ENCODE peak calls at places on chromosomes 1 and 21, in six cellular contexts. U, V, C, A, B and P are unnamed samples.

GRCh38 chr1:223195281-223195680 is 52.2 kb upstream of the TLR5 start:
- DNase-seq in V (peak), A (no peak), C (no peak), U (no peak), B (no peak), P (no peak)

GRCh38 chr1:7298749-7299151 is 472.3 kb upstream of the VAMP3 start:
- DNase-seq in B (peak), V (peak), C (no peak), A (no peak), U (no peak), P (no peak)

GRCh38 chr1:67355745-67356424 is 48.2 kb downstream of the IL12RB2 start:
- DNase-seq in A (no peak), C (peak), B (peak), V (no peak), U (no peak), P (no peak)

GRCh38 chr1:182193908-182194550 is 132.5 kb upstream of the ZNF648 start:
- DNase-seq in B (peak), U (no peak), V (no peak), C (no peak), A (no peak), P (no peak)

GRCh38 chr1:9872430-9873165 is 37.5 kb downstream of the CTNNBIP1 start:
- DNase-seq in A (no peak), U (no peak), V (no peak), B (no peak), C (no peak), P (no peak)

GRCh38 chr1:48007044-48007443 is 9.9 kb upstream of the TRABD2B start:
- DNase-seq in B (no peak), A (no peak), V (no peak), U (no peak), C (no peak), P (no peak)

GRCh38 chr1:30719406-30720270 is 3.7 kb downstream of the MATN1 start:
- DNase-seq in C (no peak), U (no peak), B (peak), A (no peak), V (no peak), P (no peak)

GRCh38 chr1:85417876-85418275 is 47.1 kb downstream of the DDAH1 start:
- DNase-seq in C (no peak), V (no peak), A (no peak), B (no peak), U (no peak), P (no peak)

GRCh38 chr1:206723500-206724472 is 39.1 kb downstream of the MAPKAPK2 start:
- DNase-seq in C (peak), U (no peak), A (no peak), V (no peak), B (peak), P (no peak)

GRCh38 chr1:21619041-21619947 is 49.9 kb downstream of the RAP1GAP start:
- DNase-seq in U (no peak), A (no peak), C (no peak), V (peak), B (no peak), P (no peak)

GRCh38 chr1:153030895-153031294 is at the start of gene SPRR1B:
- DNase-seq in B (no peak), V (no peak), C (peak), U (no peak), A (no peak), P (no peak)

GRCh38 chr1:159924025-159924790 is 1.1 kb downstream of the TAGLN2 start:
- DNase-seq in V (no peak), B (peak), C (no peak), A (no peak), U (peak), P (peak)
- TF ChIP-seq CTCF in V (no peak), B (peak), C (no peak), A (no peak), U (no peak), P (no peak)

GRCh38 chr1:100265931-100266830 is at the start of gene RTCA:
- DNase-seq in B (peak), V (peak), U (peak), C (peak), A (peak), P (peak)

GRCh38 chr1:100265562-100265930 is 470 bp upstream of the RTCA start:
- DNase-seq in C (no peak), B (peak), V (no peak), A (no peak), U (no peak), P (no peak)

GRCh38 chr1:100261686-100262085 is 4.3 kb upstream of the RTCA start:
- DNase-seq in U (no peak), V (no peak), A (no peak), C (no peak), B (no peak), P (no peak)

GRCh38 chr1:100268202-100268601 is 2.2 kb downstream of the RTCA start:
- DNase-seq in B (no peak), U (no peak), A (no peak), V (no peak), C (no peak), P (no peak)

GRCh38 chr1:100267284-100267683 is 1.3 kb downstream of the RTCA start:
- DNase-seq in B (no peak), C (no peak), A (no peak), V (no peak), U (no peak), P (no peak)
- TF ChIP-seq CTCF in B (no peak), C (no peak), A (no peak), V (no peak), U (no peak), P (no peak)

GRCh38 chr1:71521655-71522264 is 440.9 kb upstream of the ZRANB2 start:
- DNase-seq in V (no peak), B (peak), A (peak), C (no peak), U (peak), P (no peak)
- TF ChIP-seq CTCF in V (no peak), B (peak), A (peak), C (peak), U (peak), P (no peak)

DNA sequence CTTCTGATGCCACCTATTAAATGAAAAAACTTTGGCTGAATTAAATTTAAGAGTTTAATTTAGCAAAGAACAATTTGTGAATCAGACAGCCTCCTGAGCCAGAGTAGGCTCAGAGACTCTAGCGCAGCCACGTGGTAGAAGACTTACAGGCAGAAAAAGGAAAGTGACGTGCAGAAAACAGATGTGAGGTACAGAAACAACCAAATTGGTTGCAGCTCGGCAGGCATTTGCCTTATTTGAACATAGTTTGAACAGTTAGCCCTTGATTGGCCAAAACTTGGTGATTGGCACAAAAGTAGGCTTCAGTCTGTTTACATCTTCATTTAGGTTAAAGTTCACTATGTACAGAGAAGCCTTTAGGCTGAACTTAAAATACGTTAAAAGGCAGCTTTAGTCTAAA is 22.9 kb downstream of the TCP10L start:
- DNase-seq in U (no peak), A (peak), V (no peak), C (no peak), B (peak), P (peak)
- TF ChIP-seq CTCF in U (no peak), A (no peak), V (peak), C (peak), B (peak), P (peak)

DNA sequence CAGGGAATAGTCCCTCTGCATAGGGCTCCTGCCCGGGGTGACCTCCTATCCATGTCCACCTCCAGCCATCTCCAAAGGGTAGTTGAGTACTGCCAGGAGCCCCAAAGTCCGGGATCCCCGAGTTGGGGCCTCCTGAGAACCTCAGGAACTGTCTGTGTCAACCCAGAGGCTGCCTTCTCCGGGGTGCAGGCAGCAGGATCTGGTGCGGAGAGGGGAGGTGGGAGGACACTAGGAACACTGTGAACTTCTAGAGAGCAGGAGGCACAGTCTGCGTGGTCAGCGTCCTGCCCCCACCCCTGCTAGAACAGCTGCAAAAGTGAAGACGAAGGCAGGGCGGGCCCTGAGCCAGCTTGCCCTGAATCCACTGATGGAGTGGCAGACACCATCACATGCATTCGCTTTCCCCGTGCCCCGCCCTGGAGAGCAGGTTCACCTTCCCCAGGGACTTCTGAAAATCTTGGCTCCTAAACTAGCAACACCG is 44.0 kb upstream of the ARHGEF16 start:
- DNase-seq in A (no peak), C (no peak), V (no peak), U (no peak), B (no peak), P (no peak)
- TF ChIP-seq CTCF in A (no peak), C (no peak), V (no peak), U (no peak), B (no peak), P (peak)

GRCh38 chr1:166166400-166166699 is 451 bp downstream of the FAM78B start:
- DNase-seq in B (no peak), A (no peak), U (no peak), V (peak), C (no peak), P (no peak)

GRCh38 chr1:166164995-166165660 is 1.7 kb downstream of the FAM78B start:
- DNase-seq in V (peak), A (peak), U (peak), C (no peak), B (peak), P (no peak)

GRCh38 chr1:166167395-166167922 is 658 bp upstream of the FAM78B start:
- DNase-seq in B (no peak), U (no peak), V (no peak), C (no peak), A (no peak), P (no peak)

GRCh38 chr1:166165661-166166399 is 971 bp downstream of the FAM78B start:
- DNase-seq in V (peak), B (peak), C (no peak), A (peak), U (peak), P (no peak)

GRCh38 chr1:166166701-166167394 is at the start of gene FAM78B:
- DNase-seq in V (peak), A (peak), U (peak), B (peak), C (no peak), P (no peak)
- TF ChIP-seq CTCF in V (no peak), A (no peak), U (no peak), B (no peak), C (no peak), P (peak)

GRCh38 chr1:196312739-196313138 is 295.5 kb downstream of the KCNT2 start:
- DNase-seq in U (no peak), A (no peak), V (no peak), C (no peak), B (no peak), P (no peak)

DNA sequence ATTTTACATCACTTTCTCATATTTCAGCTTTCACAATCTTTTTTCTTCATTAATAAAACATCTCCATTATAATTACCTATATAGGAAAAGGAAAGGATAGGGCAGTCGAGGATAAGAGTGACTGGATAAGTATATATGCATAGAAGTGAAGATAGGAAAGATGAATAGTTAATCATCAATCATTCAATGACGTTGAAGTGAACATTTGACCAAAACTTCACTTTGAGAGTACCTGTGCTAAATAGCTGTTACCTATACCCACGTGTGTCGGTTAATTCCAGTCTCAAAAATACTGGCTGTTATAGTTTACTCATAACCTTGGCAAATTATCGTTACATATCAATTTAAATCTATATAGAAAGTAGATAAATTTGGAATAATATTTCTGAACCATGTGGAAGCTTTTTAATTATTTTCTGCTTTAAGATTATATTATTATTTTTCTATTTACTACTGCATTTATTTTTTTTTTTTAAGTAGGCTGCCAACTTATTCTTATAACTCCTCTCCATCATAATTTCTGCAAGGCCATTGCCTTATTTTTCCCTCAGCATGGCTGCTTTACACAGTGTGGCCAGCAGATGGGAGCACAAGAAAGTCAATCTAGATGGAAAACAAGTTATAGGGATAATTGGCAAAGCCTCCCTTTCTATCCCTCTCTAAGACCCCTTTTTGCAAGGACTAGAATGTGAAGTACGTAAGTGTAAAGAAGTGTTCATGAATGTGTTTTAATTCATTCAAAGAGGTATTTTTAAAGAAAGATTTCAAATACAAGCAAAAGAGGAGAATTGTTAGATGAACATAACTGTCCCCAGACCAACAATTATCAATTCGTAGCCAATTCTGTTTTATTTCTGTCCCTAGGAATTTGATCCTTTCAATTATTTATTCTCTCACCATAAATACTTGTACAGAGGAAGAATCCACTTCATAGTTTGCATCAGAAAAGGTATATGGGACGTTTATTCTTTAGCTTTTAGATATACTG is 290.4 kb downstream of the KCNT2 start:
- DNase-seq in B (peak), A (peak), V (no peak), U (peak), C (no peak), P (no peak)
- TF ChIP-seq CTCF in B (peak), A (no peak), V (no peak), U (peak), C (peak), P (peak)

GRCh38 chr1:24830680-24831272 is 85.5 kb downstream of the CLIC4 start:
- DNase-seq in A (no peak), B (peak), U (no peak), V (no peak), C (peak), P (no peak)
- TF ChIP-seq CTCF in A (peak), B (peak), U (peak), V (no peak), C (peak), P (peak)